ENCODE peak calls at places on chromosomes 4 and X, in eight cellular contexts. U is IMR-90, N is transverse colon, Y is HCT116, P is mucosa of descending colon, K is ovary, T is upper lobe of right lung, O is GM23248. G is an unnamed sample. For H3K4me1 and H3K9me3, the result is how much of the 10 kb centered on the place peaks cover.

GRCh38 chr4:3686746-3687145 is 79.4 kb upstream of the ADRA2C start:
- DNase-seq in U (no peak), N (no peak), Y (no peak), P (peak), K (no peak), T (no peak), O (no peak), G (no peak)

GRCh38 chrX:53000447-53001208 is 42.3 kb upstream of the FAM156A start:
- DNase-seq in U (no peak), N (no peak), Y (no peak), P (no peak), K (no peak), T (no peak), O (peak), G (no peak)

GRCh38 chr4:138035781-138036258 is 206.3 kb downstream of the SLC7A11 start:
- DNase-seq in U (peak), N (no peak), Y (peak), P (no peak), K (no peak), T (no peak), O (peak), G (no peak)

GRCh38 chrX:138986866-138987265 is 275.3 kb upstream of the FGF13 start:
- DNase-seq in U (no peak), N (no peak), Y (no peak), P (no peak), K (no peak), T (no peak), O (peak), G (no peak)

GRCh38 chr4:68076194-68076593 is 53.5 kb downstream of the TMPRSS11F start:
- DNase-seq in U (no peak), N (no peak), Y (no peak), P (no peak), K (no peak), T (no peak), O (no peak), G (no peak)

GRCh38 chr4:1979477-1980196 is 29.1 kb downstream of the NELFA start:
- DNase-seq in U (no peak), N (no peak), Y (no peak), P (no peak), K (no peak), T (peak), O (no peak), G (no peak)

GRCh38 chrX:136961594-136962135 is 72.1 kb downstream of the GPR101 start:
- DNase-seq in U (no peak), N (no peak), Y (no peak), P (no peak), K (no peak), T (no peak), O (peak), G (no peak)

GRCh38 chr4:54172156-54172555 is 56.9 kb upstream of the PDGFRA start:
- DNase-seq in U (no peak), N (no peak), Y (no peak), P (no peak), K (no peak), T (no peak), O (no peak), G (no peak)

GRCh38 chr4:105472871-105473339 is 957 bp downstream of the PPA2 start:
- DNase-seq in U (no peak), N (no peak), Y (no peak), P (no peak), K (peak), T (no peak), O (peak), G (no peak)

GRCh38 chr4:157821814-157822213 is 351.0 kb downstream of the GASK1B start:
- DNase-seq in U (no peak), N (no peak), Y (no peak), P (no peak), K (no peak), T (no peak), O (no peak), G (no peak)

GRCh38 chr4:25528391-25528790 is 127.3 kb upstream of the SLC34A2 start:
- DNase-seq in U (no peak), N (no peak), Y (no peak), P (no peak), K (no peak), T (no peak), O (no peak), G (no peak)

GRCh38 chr4:25524616-25525146 is 131.0 kb upstream of the SLC34A2 start:
- DNase-seq in U (no peak), N (no peak), Y (no peak), P (no peak), K (no peak), T (no peak), O (no peak), G (no peak)

GRCh38 chr4:25525896-25526295 is 129.8 kb upstream of the SLC34A2 start:
- DNase-seq in U (no peak), N (no peak), Y (no peak), P (no peak), K (no peak), T (no peak), O (no peak), G (no peak)

GRCh38 chr4:25523405-25523804 is 132.2 kb upstream of the SLC34A2 start:
- DNase-seq in U (no peak), N (no peak), Y (no peak), P (no peak), K (no peak), T (no peak), O (peak), G (no peak)

DNA sequence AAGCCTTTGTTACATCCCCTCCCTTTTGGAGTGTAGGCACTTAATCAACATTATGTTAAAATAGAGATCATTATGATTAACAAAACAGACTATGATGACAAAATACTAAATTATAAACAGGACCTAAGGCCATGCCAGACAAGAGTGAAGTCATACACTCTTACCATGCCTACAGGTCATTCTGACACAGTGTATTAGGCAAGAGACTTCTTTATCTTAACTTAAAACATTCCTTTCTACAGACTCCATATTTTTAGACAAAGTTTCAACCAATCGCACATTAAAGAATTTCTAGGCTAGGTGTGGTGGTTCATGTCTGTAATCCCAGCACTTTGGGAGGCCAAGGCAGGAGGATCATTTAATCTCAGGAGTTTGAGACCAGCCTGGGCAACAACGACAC is 128.6 kb upstream of the SLC34A2 start:
- DNase-seq in U (no peak), N (no peak), Y (no peak), P (no peak), K (no peak), T (no peak), O (peak), G (no peak)
- H3K4me3 ChIP-seq in U (no peak), N (no peak), Y (no peak), P (no peak), K (no peak), T (no peak), O (no peak), G (no peak)

DNA sequence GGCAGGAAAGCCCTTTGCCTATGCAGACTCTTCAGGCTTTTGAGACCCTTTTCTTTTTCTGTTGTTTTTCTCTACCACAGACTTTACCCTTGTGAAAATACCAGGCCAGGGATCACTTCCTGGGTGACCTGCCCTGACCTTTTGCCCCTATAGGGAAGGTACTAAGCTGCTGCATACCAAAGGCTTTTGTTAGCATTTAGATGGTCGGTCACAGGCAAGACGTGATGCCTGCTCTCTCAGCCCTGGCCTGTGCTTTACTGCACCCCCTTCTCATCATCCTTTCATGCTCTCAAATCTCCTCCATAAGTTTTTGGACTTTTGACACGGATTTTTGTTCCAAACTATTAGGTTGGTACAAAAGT is 98.2 kb downstream of the ARHGAP10 start:
- DNase-seq in U (no peak), N (no peak), Y (no peak), P (no peak), K (no peak), T (no peak), O (no peak), G (no peak)
- H3K4me1 ChIP-seq in U (under half), N (under half), Y (under half), P (under half), K (under half), T (half or more), O (under half), G (under half)

GRCh38 chr4:167955006-167955405 is 137.3 kb upstream of the ANXA10 start:
- DNase-seq in U (no peak), N (no peak), Y (no peak), P (no peak), K (no peak), T (no peak), O (no peak), G (no peak)
- H3K9me3 ChIP-seq in U (under half), N (under half), Y (under half), P (under half), K (under half), T (under half), O (under half), G (under half)

GRCh38 chr4:89056292-89056952 is 563 bp downstream of the FAM13A start:
- DNase-seq in U (no peak), N (no peak), Y (no peak), P (no peak), K (no peak), T (no peak), O (no peak), G (no peak)
- H3K4me3 ChIP-seq in U (peak), N (peak), Y (peak), P (no peak), K (peak), T (peak), O (peak), G (peak)